ENCODE peak calls at places on chromosomes 1 and 21, in nine cellular contexts. Y is body of pancreas; Q is naive thymus-derived CD4-positive, alpha-beta T cell; A is tibial nerve; C is uterus; G is PC-3; P is tibial artery; X is adrenal gland; B is endothelial cell of umbilical vein. D is an unnamed sample.

GRCh38 chr1:33696311-33696710 is 167.6 kb upstream of the HMGB4 start:
- DNase-seq in Y (no peak), Q (no peak), A (no peak), C (no peak), G (no peak), P (no peak), X (no peak), B (no peak), D (no peak)

GRCh38 chr1:30511563-30512252 is 211.7 kb downstream of the MATN1 start:
- DNase-seq in Y (no peak), Q (no peak), A (no peak), C (no peak), G (peak), P (peak), X (peak), B (no peak), D (no peak)

GRCh38 chr1:23854568-23854967 is 13.5 kb downstream of the FUCA1 start:
- DNase-seq in Y (no peak), Q (no peak), A (no peak), C (no peak), G (no peak), P (no peak), X (no peak), B (peak), D (no peak)

GRCh38 chr1:8247821-8248436 is 70.0 kb upstream of the SLC45A1 start:
- DNase-seq in Y (no peak), Q (no peak), A (no peak), C (no peak), G (no peak), P (no peak), X (no peak), B (no peak), D (no peak)

GRCh38 chr1:9903801-9904527 is 6.1 kb downstream of the CTNNBIP1 start:
- DNase-seq in Y (no peak), Q (no peak), A (no peak), C (no peak), G (no peak), P (no peak), X (no peak), B (no peak), D (no peak)

GRCh38 chr21:26941436-26941835 is 25.5 kb downstream of the ADAMTS5 start:
- DNase-seq in Y (no peak), Q (no peak), A (no peak), C (no peak), G (peak), P (no peak), X (no peak), B (no peak), D (no peak)

GRCh38 chr1:27598288-27598687 is 5.7 kb downstream of the AHDC1 start:
- DNase-seq in Y (no peak), Q (no peak), A (no peak), C (peak), G (no peak), P (peak), X (no peak), B (no peak), D (no peak)

GRCh38 chr1:174743654-174744561 is 255.8 kb upstream of the CACYBP start:
- DNase-seq in Y (no peak), Q (no peak), A (no peak), C (no peak), G (peak), P (no peak), X (no peak), B (peak), D (no peak)

GRCh38 chr21:44758141-44758561 is 43.5 kb downstream of the UBE2G2 start:
- DNase-seq in Y (no peak), Q (no peak), A (no peak), C (no peak), G (no peak), P (peak), X (no peak), B (no peak), D (no peak)

GRCh38 chr1:69824932-69825331 is 257.2 kb downstream of the LRRC7 start:
- DNase-seq in Y (peak), Q (no peak), A (no peak), C (no peak), G (no peak), P (no peak), X (no peak), B (no peak), D (no peak)

GRCh38 chr1:48405400-48405799 is 66.6 kb downstream of the SPATA6 start:
- DNase-seq in Y (no peak), Q (no peak), A (no peak), C (no peak), G (no peak), P (no peak), X (no peak), B (no peak), D (no peak)

GRCh38 chr1:213989740-213990472 is 2.1 kb downstream of the PROX1 start:
- DNase-seq in Y (peak), Q (no peak), A (no peak), C (no peak), G (no peak), P (no peak), X (no peak), B (no peak), D (no peak)

GRCh38 chr1:66244429-66244828 is 289.5 kb upstream of the SGIP1 start:
- DNase-seq in Y (no peak), Q (no peak), A (no peak), C (no peak), G (no peak), P (no peak), X (peak), B (no peak), D (no peak)

GRCh38 chr1:200038987-200039848 is 11.7 kb downstream of the NR5A2 start:
- DNase-seq in Y (peak), Q (no peak), A (no peak), C (no peak), G (peak), P (peak), X (no peak), B (peak), D (no peak)

GRCh38 chr1:5423109-5423508 is 569.1 kb downstream of the NPHP4 start:
- DNase-seq in Y (no peak), Q (no peak), A (no peak), C (no peak), G (no peak), P (no peak), X (no peak), B (no peak), D (no peak)

GRCh38 chr21:35602811-35603210 is 457.5 kb downstream of the SETD4 start:
- DNase-seq in Y (no peak), Q (no peak), A (no peak), C (no peak), G (no peak), P (no peak), X (no peak), B (no peak), D (no peak)

GRCh38 chr1:162587761-162588260 is 26.3 kb downstream of the UAP1 start:
- DNase-seq in Y (no peak), Q (no peak), A (no peak), C (no peak), G (no peak), P (no peak), X (no peak), B (no peak), D (no peak)

GRCh38 chr21:46553993-46554392 is 50.9 kb downstream of the S100B start:
- DNase-seq in Y (no peak), Q (no peak), A (no peak), C (no peak), G (no peak), P (no peak), X (peak), B (no peak), D (no peak)

GRCh38 chr1:204459706-204460105 is 34.9 kb downstream of the PIK3C2B start:
- DNase-seq in Y (no peak), Q (no peak), A (no peak), C (no peak), G (no peak), P (no peak), X (no peak), B (no peak), D (no peak)

GRCh38 chr1:165306543-165307434 is 49.7 kb downstream of the LMX1A start:
- DNase-seq in Y (no peak), Q (no peak), A (no peak), C (no peak), G (no peak), P (no peak), X (no peak), B (no peak), D (no peak)

GRCh38 chr1:84936116-84936810 is 43.3 kb upstream of the LPAR3 start:
- DNase-seq in Y (peak), Q (peak), A (no peak), C (peak), G (peak), P (no peak), X (peak), B (peak), D (no peak)

GRCh38 chr1:115356356-115356755 is 18.3 kb upstream of the NGF start:
- DNase-seq in Y (no peak), Q (no peak), A (no peak), C (no peak), G (no peak), P (no peak), X (no peak), B (no peak), D (no peak)

GRCh38 chr1:53413175-53414001 is 45.8 kb upstream of the DMRTB1 start:
- DNase-seq in Y (no peak), Q (no peak), A (no peak), C (no peak), G (peak), P (no peak), X (no peak), B (no peak), D (no peak)

GRCh38 chr1:63119575-63120155 is 202.7 kb upstream of the FOXD3 start:
- DNase-seq in Y (no peak), Q (no peak), A (no peak), C (no peak), G (no peak), P (no peak), X (no peak), B (no peak), D (no peak)

GRCh38 chr1:234206651-234207284 is 166.5 kb upstream of the COA6 start:
- DNase-seq in Y (peak), Q (no peak), A (no peak), C (no peak), G (peak), P (no peak), X (peak), B (no peak), D (no peak)
- H3K27ac ChIP-seq in Y (no peak), Q (no peak), A (no peak), C (no peak), G (peak), P (no peak), X (no peak), B (no peak), D (no peak)

DNA sequence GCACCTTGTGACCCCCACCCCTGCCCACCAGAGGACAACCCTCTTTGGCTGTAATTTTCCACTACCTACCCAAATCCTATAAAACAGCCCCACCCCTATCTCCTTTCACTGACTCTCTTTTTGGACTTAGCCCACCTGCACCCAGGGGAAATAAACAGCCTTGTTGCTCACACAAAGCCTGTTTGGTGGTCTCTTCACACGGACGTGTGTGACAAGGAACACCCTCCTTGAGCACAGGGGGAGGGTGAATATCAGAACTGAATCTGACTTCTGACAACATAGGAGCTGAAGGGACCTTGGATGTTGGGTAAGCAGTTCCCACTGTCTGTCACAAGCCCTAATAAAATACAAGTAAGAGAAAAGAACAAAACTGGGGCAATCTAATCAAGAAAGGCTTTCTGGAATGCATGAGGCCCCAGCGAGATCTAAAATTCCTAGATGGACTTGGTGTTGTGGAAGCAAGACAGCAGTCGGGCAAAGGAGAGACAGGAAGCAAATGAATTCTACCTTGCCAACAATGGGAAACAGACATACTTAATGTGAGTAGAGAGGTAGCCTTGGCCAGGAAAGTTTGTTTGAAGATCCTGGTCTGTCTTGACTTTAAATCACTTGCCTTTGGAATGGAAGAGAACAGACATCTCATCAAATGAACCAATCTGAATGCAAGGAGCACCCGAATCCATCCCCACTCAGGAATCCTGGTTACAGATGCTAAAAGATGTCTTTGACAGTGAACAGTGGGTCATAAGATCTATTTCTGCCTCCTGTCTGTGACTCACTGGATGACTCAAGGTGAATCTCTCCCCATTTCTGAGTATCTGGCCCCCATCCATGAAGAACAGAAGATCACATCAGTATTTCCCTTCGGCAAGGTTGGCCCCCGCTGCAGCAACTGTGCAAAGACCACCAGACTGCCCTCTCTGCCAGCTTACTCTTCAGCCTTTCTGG is 53.3 kb downstream of the OLFML3 start:
- DNase-seq in Y (no peak), Q (no peak), A (no peak), C (peak), G (peak), P (no peak), X (no peak), B (no peak), D (no peak)
- H3K4me3 ChIP-seq in Y (no peak), Q (no peak), A (no peak), C (no peak), G (peak), P (no peak), X (no peak), B (no peak), D (no peak)

GRCh38 chr1:41434748-41435449 is 49.6 kb downstream of the EDN2 start:
- DNase-seq in Y (no peak), Q (no peak), A (no peak), C (no peak), G (no peak), P (no peak), X (no peak), B (no peak), D (no peak)
- H3K27ac ChIP-seq in Y (no peak), Q (no peak), A (no peak), C (no peak), G (no peak), P (no peak), X (no peak), B (no peak), D (no peak)

DNA sequence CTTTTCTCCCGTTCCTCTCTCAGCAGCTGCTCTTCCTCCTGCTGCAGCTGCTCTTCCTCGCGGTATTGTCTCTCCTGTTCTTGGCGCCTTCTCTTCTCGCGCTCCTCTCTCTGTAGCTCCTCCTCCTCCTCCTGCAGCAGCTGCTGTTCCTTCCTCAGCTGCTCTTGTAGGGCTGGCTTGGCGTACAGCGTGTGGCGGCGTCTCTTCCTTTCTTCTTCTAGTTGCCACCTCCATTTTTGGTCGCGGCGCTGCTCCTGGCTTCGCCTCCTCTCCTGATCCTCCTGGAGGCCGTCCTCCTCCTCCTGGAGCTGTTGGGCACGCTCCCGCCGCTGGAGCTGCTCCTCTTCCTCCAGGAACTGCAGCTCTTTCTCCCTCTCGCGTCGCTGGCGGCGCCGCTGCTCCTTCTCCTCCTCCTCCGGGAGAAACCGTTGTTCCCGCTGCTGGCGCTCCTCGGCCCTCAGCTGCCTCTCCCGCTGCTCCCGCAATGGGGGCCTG is 4.8 kb downstream of the TCHH start:
- DNase-seq in Y (peak), Q (no peak), A (no peak), C (no peak), G (peak), P (peak), X (no peak), B (peak), D (no peak)
- H3K4me3 ChIP-seq in Y (peak), Q (peak), A (peak), C (peak), G (peak), P (peak), X (peak), B (peak), D (peak)

GRCh38 chr1:12432897-12433296 is 185.1 kb downstream of the DHRS3 start:
- DNase-seq in Y (no peak), Q (no peak), A (no peak), C (no peak), G (no peak), P (no peak), X (no peak), B (no peak), D (no peak)
- H3K27ac ChIP-seq in Y (peak), Q (no peak), A (peak), C (peak), G (no peak), P (peak), X (no peak), B (peak), D (peak)

GRCh38 chr1:220894025-220894923 is 15.0 kb downstream of the HLX start:
- DNase-seq in Y (no peak), Q (no peak), A (no peak), C (no peak), G (no peak), P (no peak), X (no peak), B (no peak), D (no peak)
- H3K4me3 ChIP-seq in Y (peak), Q (no peak), A (peak), C (no peak), G (no peak), P (no peak), X (peak), B (peak), D (peak)

GRCh38 chr1:76379506-76379905 is 305.0 kb downstream of the ST6GALNAC3 start:
- DNase-seq in Y (no peak), Q (no peak), A (no peak), C (no peak), G (no peak), P (no peak), X (no peak), B (no peak), D (no peak)

GRCh38 chr1:76377247-76377646 is 302.7 kb downstream of the ST6GALNAC3 start:
- DNase-seq in Y (no peak), Q (no peak), A (no peak), C (no peak), G (no peak), P (no peak), X (no peak), B (no peak), D (no peak)

GRCh38 chr1:76381450-76382108 is 307.0 kb downstream of the ST6GALNAC3 start:
- DNase-seq in Y (no peak), Q (no peak), A (peak), C (no peak), G (no peak), P (no peak), X (no peak), B (no peak), D (no peak)
- H3K27ac ChIP-seq in Y (no peak), Q (no peak), A (no peak), C (no peak), G (no peak), P (no peak), X (no peak), B (no peak), D (no peak)

GRCh38 chr1:231162970-231163830 is 1.3 kb downstream of the TRIM67 start:
- DNase-seq in Y (no peak), Q (no peak), A (no peak), C (no peak), G (no peak), P (no peak), X (no peak), B (no peak), D (no peak)
- H3K4me3 ChIP-seq in Y (no peak), Q (no peak), A (peak), C (no peak), G (no peak), P (no peak), X (peak), B (no peak), D (peak)

GRCh38 chr1:35745124-35745730 is 24.6 kb downstream of the CLSPN start:
- DNase-seq in Y (no peak), Q (no peak), A (no peak), C (no peak), G (no peak), P (no peak), X (no peak), B (no peak), D (no peak)

GRCh38 chr1:35753626-35754260 is 16.0 kb downstream of the CLSPN start:
- DNase-seq in Y (no peak), Q (no peak), A (no peak), C (no peak), G (no peak), P (no peak), X (no peak), B (no peak), D (no peak)

DNA sequence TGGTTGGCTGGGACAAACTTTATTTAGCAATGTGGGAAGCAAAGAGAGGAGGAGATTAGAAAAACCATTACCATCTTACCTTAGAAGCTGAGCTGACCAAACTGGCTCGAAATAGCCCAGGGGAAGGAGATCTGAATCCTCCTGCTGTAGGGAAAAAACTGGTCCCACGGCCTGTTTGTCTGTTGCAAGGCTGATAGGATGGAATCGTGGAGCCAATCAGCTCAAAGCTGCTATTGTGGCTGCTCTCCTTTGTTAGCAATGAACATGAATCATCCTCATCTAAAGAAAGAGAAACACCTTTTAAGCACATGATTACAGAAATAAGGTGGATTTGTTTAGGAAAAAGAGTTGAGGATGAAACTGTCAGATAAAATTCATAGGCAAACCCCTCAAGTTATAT is 21.5 kb downstream of the CLSPN start:
- DNase-seq in Y (no peak), Q (no peak), A (no peak), C (no peak), G (peak), P (no peak), X (no peak), B (no peak), D (no peak)
- H3K27ac ChIP-seq in Y (no peak), Q (no peak), A (no peak), C (no peak), G (no peak), P (no peak), X (no peak), B (no peak), D (no peak)